ENCODE peak calls at places on chromosomes 2 and 18, in four cellular contexts. D is HepG2, Y is GM12878, S is K562. F is an unnamed sample.

GRCh38 chr2:14715600-14715999 is 83.1 kb downstream of the LRATD1 start:
- DNase-seq in D (no peak), Y (no peak), S (no peak), F (no peak)

GRCh38 chr2:3127279-3127690 is 250.3 kb downstream of the EIPR1 start:
- DNase-seq in D (no peak), Y (no peak), S (no peak), F (no peak)

GRCh38 chr2:126838718-126838985 is 60.0 kb upstream of the TEX51 start:
- DNase-seq in D (no peak), Y (no peak), S (no peak), F (no peak)

GRCh38 chr2:188576657-188577056 is 285.0 kb downstream of the GULP1 start:
- DNase-seq in D (no peak), Y (no peak), S (no peak), F (no peak)

GRCh38 chr2:107069890-107070289 is 183.9 kb upstream of the ST6GAL2 start:
- DNase-seq in D (no peak), Y (no peak), S (no peak), F (no peak)

GRCh38 chr2:55916473-55917049 is 7.0 kb downstream of the EFEMP1 start:
- DNase-seq in D (no peak), Y (no peak), S (no peak), F (no peak)

GRCh38 chr2:236177967-236178909 is 10.1 kb upstream of the GBX2 start:
- DNase-seq in D (peak), Y (no peak), S (peak), F (peak)

GRCh38 chr18:3002766-3003165 is 10.2 kb downstream of the LPIN2 start:
- DNase-seq in D (peak), Y (no peak), S (no peak), F (no peak)

GRCh38 chr2:26344581-26345283 is 1.2 kb upstream of the SELENOI start:
- DNase-seq in D (peak), Y (no peak), S (peak), F (no peak)

GRCh38 chr2:221896505-221897151 is 324.5 kb upstream of the EPHA4 start:
- DNase-seq in D (no peak), Y (no peak), S (no peak), F (no peak)

GRCh38 chr2:113974727-113975126 is 84.8 kb downstream of the ACTR3 start:
- DNase-seq in D (peak), Y (no peak), S (no peak), F (no peak)

GRCh38 chr2:12155308-12156061 is 409.1 kb downstream of the LPIN1 start:
- DNase-seq in D (no peak), Y (no peak), S (no peak), F (no peak)

GRCh38 chr18:54284967-54285785 is 15.9 kb downstream of the POLI start:
- DNase-seq in D (no peak), Y (peak), S (no peak), F (no peak)

GRCh38 chr2:176140520-176141317 is 10.6 kb upstream of the HOXD4 start:
- DNase-seq in D (peak), Y (peak), S (peak), F (peak)

GRCh38 chr2:10921525-10921924 is 9.8 kb downstream of the KCNF1 start:
- DNase-seq in D (no peak), Y (no peak), S (no peak), F (no peak)

GRCh38 chr2:189222440-189222839 is 42.9 kb upstream of the COL5A2 start:
- DNase-seq in D (no peak), Y (no peak), S (no peak), F (no peak)

GRCh38 chr2:100813527-100813926 is 6.4 kb upstream of the NPAS2 start:
- DNase-seq in D (no peak), Y (no peak), S (no peak), F (no peak)

GRCh38 chr2:70388128-70388527 is 86.3 kb upstream of the FAM136A start:
- DNase-seq in D (no peak), Y (no peak), S (no peak), F (no peak)

GRCh38 chr2:121135168-121135853 is 149.7 kb downstream of the TFCP2L1 start:
- DNase-seq in D (no peak), Y (no peak), S (no peak), F (no peak)

GRCh38 chr18:79944746-79945117 is 6.7 kb downstream of the SLC66A2 start:
- DNase-seq in D (no peak), Y (no peak), S (peak), F (no peak)

GRCh38 chr2:149441255-149441654 is 110.9 kb downstream of the LYPD6 start:
- DNase-seq in D (no peak), Y (no peak), S (no peak), F (no peak)

GRCh38 chr2:240759454-240759853 is 60.6 kb downstream of the KIF1A start:
- DNase-seq in D (no peak), Y (peak), S (peak), F (no peak)

GRCh38 chr2:241546771-241547498 is 11.6 kb upstream of the BOK start:
- DNase-seq in D (peak), Y (no peak), S (no peak), F (no peak)

GRCh38 chr2:194252127-194252526 is 1404.9 kb upstream of the SLC39A10 start:
- DNase-seq in D (no peak), Y (no peak), S (no peak), F (no peak)

GRCh38 chr2:199409705-199410104 is 48.0 kb downstream of the SATB2 start:
- DNase-seq in D (no peak), Y (no peak), S (no peak), F (no peak)

GRCh38 chr2:146992466-146992865 is 852.4 kb upstream of the ACVR2A start:
- DNase-seq in D (no peak), Y (no peak), S (no peak), F (no peak)

GRCh38 chr2:167988296-167988695 is 259.1 kb downstream of the STK39 start:
- DNase-seq in D (no peak), Y (no peak), S (no peak), F (no peak)

GRCh38 chr2:37307500-37307899 is 17.1 kb downstream of the PRKD3 start:
- DNase-seq in D (no peak), Y (no peak), S (no peak), F (no peak)

GRCh38 chr2:150531626-150532419 is 44.4 kb upstream of the RND3 start:
- DNase-seq in D (no peak), Y (no peak), S (no peak), F (no peak)
- TF ChIP-seq FOXK2 in D (no peak), Y (no peak), S (no peak), F (no peak)

DNA sequence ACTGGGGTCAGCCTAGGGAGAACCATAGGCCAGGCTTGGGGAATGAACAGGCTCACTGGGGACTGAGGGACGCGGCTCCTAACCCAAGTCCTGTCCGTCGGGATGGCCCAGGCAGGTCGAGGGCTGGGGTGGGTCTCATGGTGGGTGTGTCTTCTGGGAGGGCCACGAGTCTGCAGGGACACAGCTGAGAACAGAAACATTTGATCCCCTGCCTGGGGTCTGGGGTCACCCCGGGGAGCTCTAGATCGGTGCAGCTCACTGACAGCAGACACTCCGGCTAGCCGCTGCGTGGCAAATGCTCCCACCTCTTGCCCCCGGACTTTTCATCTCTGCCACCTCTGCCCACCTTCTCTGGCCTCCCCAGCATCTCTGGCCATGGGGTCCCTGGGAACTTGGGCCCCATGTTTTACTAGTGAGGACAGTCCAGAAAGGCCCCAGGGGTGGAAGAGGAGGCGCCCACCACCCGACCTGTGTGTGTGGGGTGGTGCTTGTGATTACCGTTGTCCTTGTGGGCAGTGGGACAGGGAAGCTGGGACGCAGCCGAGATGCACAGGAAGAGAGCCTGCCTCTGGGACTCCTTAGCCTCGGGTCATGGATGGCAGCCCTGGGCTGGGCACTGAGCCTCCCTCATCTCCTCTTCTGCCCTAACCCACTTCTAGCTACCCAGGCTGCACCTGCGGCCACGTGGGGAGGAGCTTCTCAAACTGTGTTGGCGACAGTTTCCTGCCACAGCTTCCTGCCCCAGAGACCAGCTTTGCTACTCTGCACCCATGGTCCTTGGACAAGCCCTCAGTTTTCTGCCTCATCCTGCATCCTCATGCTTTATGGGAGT is 4.9 kb downstream of the ZAP70 start:
- DNase-seq in D (no peak), Y (no peak), S (no peak), F (no peak)
- TF ChIP-seq FOXK2 in D (no peak), Y (no peak), S (no peak), F (no peak)

GRCh38 chr2:43133708-43134570 is 92.5 kb downstream of the ZFP36L2 start:
- DNase-seq in D (no peak), Y (no peak), S (no peak), F (no peak)

GRCh38 chr2:43133336-43133707 is 93.1 kb downstream of the ZFP36L2 start:
- DNase-seq in D (no peak), Y (no peak), S (no peak), F (no peak)

GRCh38 chr2:43131051-43131889 is 95.1 kb downstream of the ZFP36L2 start:
- DNase-seq in D (peak), Y (no peak), S (peak), F (peak)

GRCh38 chr2:43131890-43132522 is 94.4 kb downstream of the ZFP36L2 start:
- DNase-seq in D (no peak), Y (no peak), S (no peak), F (no peak)

DNA sequence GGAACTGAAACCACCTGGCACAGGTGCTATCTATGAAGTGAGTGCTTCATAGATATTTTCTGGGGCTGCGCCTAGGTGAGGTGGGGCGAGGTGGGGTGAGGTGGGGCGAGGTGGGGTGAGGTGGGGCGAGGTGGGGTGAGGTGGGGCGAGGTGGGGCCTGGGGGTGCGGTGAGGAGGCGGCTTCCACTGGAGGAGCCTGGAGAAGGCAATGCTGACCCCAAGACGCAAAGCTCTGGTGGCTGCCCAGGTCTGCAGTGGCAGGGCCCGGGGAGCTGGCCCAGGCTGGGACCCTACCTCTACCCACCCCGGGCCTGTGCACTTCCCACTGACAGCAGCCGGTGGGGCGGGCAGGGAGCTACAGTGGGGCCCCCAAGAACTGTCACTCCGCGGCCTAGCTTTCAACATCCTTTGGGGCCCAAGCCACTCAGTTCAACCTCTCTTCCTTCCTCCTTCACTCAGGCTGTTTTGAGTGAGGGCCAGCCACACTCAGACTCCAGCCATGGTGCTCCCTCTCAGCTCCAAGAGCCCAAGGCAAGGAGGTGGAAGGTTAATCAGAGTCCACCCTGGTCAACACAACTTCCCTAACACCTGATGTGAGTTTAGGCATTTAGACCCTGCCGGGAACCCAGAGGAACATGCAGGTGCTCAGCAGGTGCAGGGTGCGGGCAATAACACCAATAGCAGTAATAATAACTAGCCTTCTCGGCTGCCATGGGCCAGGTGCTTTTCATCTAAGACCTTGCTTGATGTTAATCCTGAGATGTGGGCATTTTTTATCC is 93.7 kb downstream of the ZFP36L2 start:
- DNase-seq in D (no peak), Y (no peak), S (no peak), F (no peak)
- TF ChIP-seq FOXK2 in D (no peak), Y (no peak), S (no peak), F (no peak)

DNA sequence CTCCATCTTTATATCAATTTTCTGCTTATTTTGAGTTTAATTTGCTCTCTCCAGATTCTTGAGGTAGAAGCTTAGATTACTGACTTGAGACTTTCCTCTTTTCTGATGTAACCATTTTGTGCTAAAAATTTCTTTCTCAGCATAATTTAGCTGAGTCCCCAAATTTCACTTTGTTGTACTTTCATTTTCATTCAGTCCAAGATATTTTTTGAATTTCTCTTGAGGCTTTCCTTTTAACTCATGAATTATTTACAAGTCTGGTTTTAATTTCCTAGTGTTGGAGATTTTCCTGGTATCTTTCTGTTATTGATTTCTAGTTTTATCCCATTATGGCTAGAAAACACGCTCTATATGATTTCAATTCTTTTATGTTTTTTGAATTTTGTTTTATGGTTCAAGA is 144.7 kb upstream of the PGAP1 start:
- DNase-seq in D (no peak), Y (no peak), S (no peak), F (no peak)
- TF ChIP-seq FOXK2 in D (no peak), Y (no peak), S (no peak), F (no peak)

DNA sequence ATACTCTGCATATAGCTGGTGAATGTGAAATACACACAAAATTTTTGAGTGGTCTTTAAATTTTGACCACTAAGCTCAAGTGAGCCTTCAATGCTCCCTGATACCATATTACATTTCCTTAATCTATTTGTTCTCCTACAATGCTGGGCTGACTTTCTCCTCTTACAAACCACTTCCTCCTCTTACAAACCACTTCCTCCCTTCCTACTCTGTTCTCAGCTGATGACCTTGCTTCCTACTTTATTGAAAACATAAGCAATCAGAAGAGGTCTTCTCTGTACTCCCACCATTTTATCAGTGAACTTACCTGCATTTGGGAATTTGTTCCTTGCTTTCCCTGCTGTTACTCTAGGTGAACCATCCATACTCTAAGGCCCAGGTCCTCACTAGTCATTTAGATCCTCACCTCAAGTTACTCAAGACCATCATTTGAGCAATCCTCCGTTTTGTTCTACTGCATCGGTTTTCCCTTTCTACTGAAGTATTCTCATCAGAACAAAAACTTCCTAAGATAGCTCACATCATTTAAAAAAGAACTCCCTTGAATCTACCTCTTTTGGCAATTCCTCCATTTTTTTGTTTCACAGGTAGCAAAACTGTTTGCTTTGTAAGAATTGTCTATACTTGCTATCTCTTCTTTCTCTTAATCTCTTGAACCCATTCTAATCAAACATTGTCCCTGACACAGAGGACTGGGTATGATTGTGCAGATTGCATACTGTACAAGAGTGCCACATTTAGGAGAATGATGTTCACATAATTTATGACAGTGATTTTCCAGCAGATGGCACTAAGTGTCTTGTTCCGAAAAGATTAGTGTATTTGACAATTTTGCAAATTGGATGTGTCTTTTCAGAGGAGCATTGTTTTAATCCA is 96.5 kb downstream of the EPB41L5 start:
- DNase-seq in D (peak), Y (peak), S (peak), F (peak)
- TF ChIP-seq FOXK2 in D (no peak), Y (no peak), S (no peak), F (no peak)

DNA sequence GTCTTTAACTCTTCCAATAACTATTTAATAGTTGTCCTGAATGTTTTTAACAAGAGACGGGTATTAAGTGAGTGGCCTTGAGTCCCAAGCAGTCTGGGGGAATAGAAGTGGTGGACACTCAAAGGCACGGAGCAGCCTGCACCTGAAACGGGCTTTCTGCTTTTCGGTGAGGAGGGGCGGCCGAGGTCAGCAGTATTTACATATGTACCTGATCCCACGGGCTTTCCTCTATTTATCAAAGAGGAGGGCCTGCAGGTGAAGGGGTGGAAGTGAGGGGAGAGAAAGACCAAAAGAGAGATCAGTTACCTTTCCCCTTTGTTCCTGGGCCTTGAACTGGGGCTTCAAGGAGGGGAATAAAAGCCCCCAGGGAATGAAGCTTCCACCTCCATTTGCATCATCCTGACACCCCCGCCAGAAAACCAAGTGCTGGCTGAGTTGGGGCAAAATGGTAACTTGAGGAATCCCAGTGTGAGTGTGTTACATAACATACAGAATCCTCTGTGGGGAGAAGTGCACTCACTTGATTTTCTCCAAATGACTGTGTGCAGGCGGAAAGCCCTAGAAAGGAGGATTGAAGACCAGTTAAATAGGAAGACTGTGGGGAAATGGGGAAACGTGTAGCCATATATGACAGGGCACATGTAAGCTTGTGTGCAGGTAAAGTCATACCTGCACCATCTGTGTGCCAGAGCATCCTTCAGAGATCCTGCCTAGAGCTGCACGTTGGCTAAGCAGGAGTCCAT is 12.4 kb downstream of the POU3F3 start:
- DNase-seq in D (no peak), Y (no peak), S (no peak), F (no peak)
- TF ChIP-seq FOXK2 in D (no peak), Y (no peak), S (no peak), F (no peak)

GRCh38 chr2:220076734-220077133 is 449.3 kb downstream of the SLC4A3 start:
- DNase-seq in D (no peak), Y (no peak), S (no peak), F (peak)
- TF ChIP-seq FOXK2 in D (no peak), Y (no peak), S (no peak), F (no peak)

GRCh38 chr2:45911503-45911902 is 260.0 kb downstream of the PRKCE start:
- DNase-seq in D (no peak), Y (no peak), S (no peak), F (no peak)

GRCh38 chr2:45910473-45911060 is 259.1 kb downstream of the PRKCE start:
- DNase-seq in D (no peak), Y (no peak), S (no peak), F (no peak)

GRCh38 chr2:45908316-45909150 is 257.1 kb downstream of the PRKCE start:
- DNase-seq in D (no peak), Y (no peak), S (no peak), F (no peak)

GRCh38 chr2:45907592-45907991 is 256.1 kb downstream of the PRKCE start:
- DNase-seq in D (no peak), Y (no peak), S (no peak), F (no peak)

DNA sequence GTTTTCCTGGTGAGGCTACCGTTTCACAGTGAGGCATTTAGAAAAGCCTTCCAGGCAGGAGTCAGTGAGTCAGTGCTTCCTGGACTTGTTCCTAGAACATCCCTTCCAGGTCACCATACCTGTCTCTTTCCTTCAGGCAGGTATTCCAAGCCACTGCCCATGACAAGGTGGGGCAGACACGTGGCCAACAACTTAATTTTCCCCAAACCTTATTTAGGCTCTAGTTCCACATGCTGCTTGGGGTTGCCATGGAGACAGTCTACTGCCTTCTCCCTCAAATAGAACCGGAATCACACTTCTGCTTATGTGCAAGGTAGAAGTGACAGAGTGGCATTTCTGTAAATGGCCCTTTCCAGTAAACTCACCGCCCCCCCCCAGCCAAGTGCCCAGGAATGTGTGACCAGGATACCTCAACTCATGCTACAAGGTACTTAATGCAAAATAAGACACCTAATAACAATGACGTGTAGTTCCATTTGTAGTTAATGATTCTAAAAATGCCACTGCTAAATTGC is 258.3 kb downstream of the PRKCE start:
- DNase-seq in D (no peak), Y (no peak), S (no peak), F (no peak)
- TF ChIP-seq FOXK2 in D (no peak), Y (no peak), S (no peak), F (no peak)

GRCh38 chr2:46239175-46239846 is 57.9 kb upstream of the EPAS1 start:
- DNase-seq in D (no peak), Y (no peak), S (no peak), F (no peak)
- TF ChIP-seq FOXK2 in D (no peak), Y (no peak), S (no peak), F (no peak)

F was measured in HEK293T.